ENCODE peak calls at places on chromosome 16, in eight cellular contexts. V is choroid plexus epithelial cell; O is esophagus squamous epithelium; M is NCI-H187; F is stimulated activated effector memory CD8-positive, alpha-beta T cell treated with anti-CD3 and anti-CD28 coated beads, Interleukin-12 subunit alpha, Interleukin-12 subunit beta, amount 100 ng/mL, for 72 hours; Z is CD4-positive, alpha-beta T cell; E is brain microvascular endothelial cell; U is CD8-positive, alpha-beta T cell. N is an unnamed sample.

GRCh38 chr16:30567991-30568638 is 3.4 kb downstream of the ZNF688 start:
- DNase-seq in V (peak; percentile 91), O (no peak), M (no peak), F (no peak), Z (peak; percentile 49), E (peak; percentile 49), U (peak; percentile 49), N (peak; percentile 26)

GRCh38 chr16:30985401-30986128 is 558 bp downstream of the HSD3B7 start:
- DNase-seq in V (no peak), O (no peak), M (peak; percentile 16), F (no peak), Z (no peak), E (no peak), U (no peak), N (no peak)

GRCh38 chr16:23584186-23585076 is 11.7 kb downstream of the NDUFAB1 start:
- DNase-seq in V (no peak), O (no peak), M (no peak), F (no peak), Z (no peak), E (no peak), U (no peak), N (no peak)

GRCh38 chr16:54430491-54431030 is 144.0 kb upstream of the IRX3 start:
- DNase-seq in V (peak; percentile 58), O (no peak), M (no peak), F (no peak), Z (no peak), E (peak; percentile 28), U (no peak), N (no peak)

GRCh38 chr16:89476379-89476778 is 14.0 kb downstream of the ANKRD11 start:
- DNase-seq in V (no peak), O (no peak), M (no peak), F (no peak), Z (no peak), E (no peak), U (no peak), N (peak; percentile 21)

GRCh38 chr16:50216231-50216630 is 50.1 kb upstream of the ADCY7 start:
- DNase-seq in V (no peak), O (no peak), M (no peak), F (no peak), Z (no peak), E (no peak), U (no peak), N (no peak)

GRCh38 chr16:65534121-65534528 is 412.3 kb upstream of the CDH11 start:
- DNase-seq in V (peak; percentile 22), O (no peak), M (no peak), F (no peak), Z (no peak), E (no peak), U (no peak), N (no peak)

GRCh38 chr16:27317738-27318398 is 4.1 kb downstream of the IL4R start:
- DNase-seq in V (peak; percentile 49), O (no peak), M (no peak), F (no peak), Z (no peak), E (no peak), U (no peak), N (no peak)

GRCh38 chr16:56421313-56421712 is 4.0 kb downstream of the AMFR start:
- DNase-seq in V (no peak), O (no peak), M (no peak), F (no peak), Z (no peak), E (no peak), U (no peak), N (peak; percentile 52)

GRCh38 chr16:46947900-46948547 is 25.4 kb downstream of the DNAJA2 start:
- DNase-seq in V (peak; percentile 73), O (no peak), M (no peak), F (no peak), Z (no peak), E (peak; percentile 17), U (peak; percentile 24), N (peak; percentile 47)

GRCh38 chr16:79336437-79337229 is 263.9 kb downstream of the MAF start:
- DNase-seq in V (no peak), O (no peak), M (no peak), F (no peak), Z (no peak), E (no peak), U (no peak), N (no peak)

GRCh38 chr16:62194828-62195227 is 158.6 kb upstream of the CDH8 start:
- DNase-seq in V (no peak), O (no peak), M (no peak), F (no peak), Z (no peak), E (no peak), U (no peak), N (no peak)

GRCh38 chr16:84143784-84144199 is 1.2 kb downstream of the HSDL1 start:
- DNase-seq in V (no peak), O (no peak), M (no peak), F (no peak), Z (no peak), E (no peak), U (no peak), N (no peak)

GRCh38 chr16:55572439-55572838 is 6.0 kb downstream of the CAPNS2 start:
- DNase-seq in V (no peak), O (no peak), M (no peak), F (no peak), Z (no peak), E (no peak), U (no peak), N (no peak)

GRCh38 chr16:77197747-77198146 is 1.5 kb upstream of the SYCE1L start:
- DNase-seq in V (no peak), O (no peak), M (no peak), F (no peak), Z (no peak), E (no peak), U (no peak), N (no peak)

GRCh38 chr16:2196162-2196980 is at the start of gene CASKIN1:
- DNase-seq in V (peak; percentile 17), O (no peak), M (no peak), F (no peak), Z (no peak), E (no peak), U (no peak), N (peak; percentile 44)

GRCh38 chr16:1311212-1311737 is 1.8 kb downstream of the UBE2I start:
- DNase-seq in V (no peak), O (no peak), M (no peak), F (no peak), Z (no peak), E (no peak), U (no peak), N (no peak)

GRCh38 chr16:28012031-28012445 is 51.5 kb downstream of the GSG1L start:
- DNase-seq in V (peak; percentile 60), O (no peak), M (no peak), F (no peak), Z (no peak), E (peak; percentile 17), U (no peak), N (no peak)

GRCh38 chr16:56742030-56742984 is 12.4 kb downstream of the NUP93 start:
- DNase-seq in V (peak; percentile 81), O (no peak), M (no peak), F (no peak), Z (no peak), E (peak; percentile 78), U (no peak), N (no peak)

GRCh38 chr16:16143038-16143763 is 80.1 kb downstream of the ABCC6 start:
- DNase-seq in V (peak; percentile 21), O (no peak), M (no peak), F (no peak), Z (no peak), E (peak; percentile 6), U (no peak), N (peak; percentile 60)

GRCh38 chr16:68328860-68329370 is 18.1 kb downstream of the PRMT7 start:
- DNase-seq in V (no peak), O (no peak), M (no peak), F (no peak), Z (no peak), E (no peak), U (no peak), N (no peak)

GRCh38 chr16:10828851-10829331 is 10.3 kb upstream of the TVP23A start:
- DNase-seq in V (peak; percentile 60), O (no peak), M (no peak), F (no peak), Z (no peak), E (peak; percentile 28), U (no peak), N (no peak)

GRCh38 chr16:51359141-51359960 is 208.3 kb upstream of the SALL1 start:
- DNase-seq in V (no peak), O (no peak), M (no peak), F (no peak), Z (no peak), E (no peak), U (no peak), N (no peak)

GRCh38 chr16:3137267-3137666 is 2.4 kb downstream of the ZNF213 start:
- DNase-seq in V (no peak), O (no peak), M (no peak), F (no peak), Z (no peak), E (no peak), U (no peak), N (no peak)

GRCh38 chr16:5506021-5506420 is 408.4 kb upstream of the EEF2KMT start:
- DNase-seq in V (no peak), O (no peak), M (no peak), F (no peak), Z (no peak), E (no peak), U (no peak), N (no peak)

GRCh38 chr16:457732-458400 is 32.4 kb downstream of the RAB11FIP3 start:
- DNase-seq in V (peak; percentile 39), O (no peak), M (no peak), F (no peak), Z (no peak), E (peak; percentile 1), U (no peak), N (no peak)

GRCh38 chr16:4763791-4764190 is 3.2 kb downstream of the ZNF500 start:
- DNase-seq in V (peak; percentile 15), O (no peak), M (no peak), F (no peak), Z (no peak), E (no peak), U (no peak), N (no peak)

GRCh38 chr16:81523387-81524115 is 78.9 kb downstream of the CMIP start:
- DNase-seq in V (peak; percentile 49), O (no peak), M (no peak), F (no peak), Z (no peak), E (peak; percentile 72), U (peak; percentile 22), N (no peak)

GRCh38 chr16:23535901-23536300 is 21.2 kb downstream of the EARS2 start:
- DNase-seq in V (no peak), O (no peak), M (no peak), F (no peak), Z (no peak), E (no peak), U (no peak), N (no peak)